ENCODE peak calls at places on chromosome 14, in ten cellular contexts. I is germinal center; O is lung microvascular endothelial cell; Z is NCI-H2081; Y is lower leg skin; T is hepatic stellate cell; B is endothelial cell; W is astrocyte of the hippocampus; E is MG63; S is activated naive CD4-positive, alpha-beta T cell. F is an unnamed sample.

GRCh38 chr14:99747582-99748330 is 45.5 kb upstream of the EML1 start:
- DNase-seq in O (no peak), Z (no peak), W (no peak), E (no peak), B (no peak), I (no peak), T (no peak), S (no peak), Y (no peak), F (no peak)

GRCh38 chr14:75570797-75571196 is 7.6 kb upstream of the FLVCR2 start:
- DNase-seq in S (no peak), T (no peak), Z (no peak), O (no peak), Y (no peak), W (no peak), I (no peak), E (no peak), B (no peak), F (no peak)

GRCh38 chr14:96958057-96958456 is 160.9 kb downstream of the VRK1 start:
- DNase-seq in B (no peak), Y (peak; percentile 62), T (no peak), E (no peak), W (no peak), I (no peak), O (no peak), S (no peak), Z (no peak), F (no peak)

GRCh38 chr14:77236814-77237213 is 34.2 kb downstream of the NGB start:
- DNase-seq in B (no peak), W (no peak), T (no peak), I (no peak), Y (no peak), E (no peak), Z (no peak), S (no peak), O (no peak), F (no peak)

GRCh38 chr14:100664841-100665425 is 61.8 kb upstream of the DLK1 start:
- DNase-seq in B (no peak), I (no peak), W (no peak), Y (no peak), Z (no peak), E (peak; percentile 56), S (no peak), T (no peak), O (no peak), F (no peak)

GRCh38 chr14:67650694-67651093 is 23.7 kb downstream of the VTI1B start:
- DNase-seq in S (no peak), B (no peak), E (no peak), T (peak; percentile 16), W (no peak), Z (no peak), O (peak; percentile 19), Y (no peak), I (no peak), F (no peak)

GRCh38 chr14:64918216-64918615 is 4.0 kb downstream of the CHURC1 start:
- DNase-seq in B (no peak), Y (no peak), T (no peak), Z (no peak), S (no peak), E (no peak), I (no peak), O (no peak), W (peak; percentile 7), F (no peak)

GRCh38 chr14:103834956-103835355 is 12.4 kb downstream of the PPP1R13B start:
- DNase-seq in B (no peak), O (no peak), Z (no peak), E (no peak), W (no peak), T (no peak), I (no peak), Y (no peak), S (no peak), F (no peak)

GRCh38 chr14:100222219-100223093 is 16.5 kb upstream of the YY1 start:
- DNase-seq in B (no peak), T (no peak), S (no peak), I (no peak), E (no peak), Y (no peak), O (peak; percentile 48), W (no peak), Z (no peak), F (no peak)

GRCh38 chr14:22168092-22168955 is 420.7 kb downstream of the DAD1 start:
- DNase-seq in S (no peak), T (no peak), B (no peak), Y (no peak), O (no peak), Z (no peak), W (no peak), I (no peak), E (no peak), F (no peak)

GRCh38 chr14:23114669-23115491 is 4.2 kb downstream of the CEBPE start:
- DNase-seq in Z (no peak), T (peak; percentile 99), O (peak; percentile 87), I (no peak), S (no peak), E (peak; percentile 90), W (peak; percentile 91), Y (peak; percentile 77), B (no peak), F (no peak)

GRCh38 chr14:24130717-24131548 is 474 bp downstream of the FITM1 start:
- DNase-seq in Y (no peak), Z (no peak), W (no peak), S (no peak), I (no peak), O (no peak), B (no peak), T (no peak), E (no peak), F (peak; percentile 66)

GRCh38 chr14:76829650-76830421 is 3.6 kb downstream of the LRRC74A start:
- DNase-seq in O (no peak), S (no peak), W (peak; percentile 49), Z (no peak), B (peak; percentile 19), I (no peak), Y (no peak), T (no peak), E (no peak), F (no peak)